ENCODE peak calls at places on chromosomes 4 and X, in nine cellular contexts. One of them, this sample, is unnamed.

GRCh38 chrX:100939336-100939735 is 10.6 kb upstream of the XKRX start:
- DNase-seq in PC-3: no peak
- DNase-seq in AG09309: no peak
- DNase-seq in spleen: no peak
- DNase-seq in lower lobe of right lung: no peak
- DNase-seq in tibial artery: no peak
- DNase-seq in AG04449: no peak
- DNase-seq in ovary: no peak
- DNase-seq in CD8-positive, alpha-beta T cell: no peak
- DNase-seq in this sample: no peak

GRCh38 chrX:34426334-34426733 is 230.8 kb downstream of the TMEM47 start:
- DNase-seq in ovary: no peak
- DNase-seq in spleen: no peak
- DNase-seq in PC-3: peak
- DNase-seq in AG09309: no peak
- DNase-seq in CD8-positive, alpha-beta T cell: no peak
- DNase-seq in lower lobe of right lung: no peak
- DNase-seq in AG04449: no peak
- DNase-seq in tibial artery: no peak
- DNase-seq in this sample: peak

GRCh38 chrX:123173833-123174232 is 10.2 kb upstream of the GRIA3 start:
- DNase-seq in CD8-positive, alpha-beta T cell: no peak
- DNase-seq in lower lobe of right lung: no peak
- DNase-seq in PC-3: peak
- DNase-seq in tibial artery: no peak
- DNase-seq in AG09309: no peak
- DNase-seq in ovary: no peak
- DNase-seq in AG04449: no peak
- DNase-seq in spleen: no peak
- DNase-seq in this sample: peak

GRCh38 chr4:6917445-6918241 is 8.0 kb downstream of the TBC1D14 start:
- DNase-seq in ovary: peak
- DNase-seq in AG09309: no peak
- DNase-seq in CD8-positive, alpha-beta T cell: peak
- DNase-seq in PC-3: peak
- DNase-seq in spleen: peak
- DNase-seq in lower lobe of right lung: peak
- DNase-seq in AG04449: no peak
- DNase-seq in tibial artery: no peak
- DNase-seq in this sample: no peak

GRCh38 chrX:11135483-11136185 is 24.5 kb downstream of the HCCS start:
- DNase-seq in AG04449: no peak
- DNase-seq in AG09309: no peak
- DNase-seq in ovary: no peak
- DNase-seq in PC-3: no peak
- DNase-seq in spleen: no peak
- DNase-seq in lower lobe of right lung: no peak
- DNase-seq in tibial artery: no peak
- DNase-seq in CD8-positive, alpha-beta T cell: no peak
- DNase-seq in this sample: no peak

GRCh38 chr4:56532239-56532638 is 26.6 kb downstream of the ARL9 start:
- DNase-seq in lower lobe of right lung: no peak
- DNase-seq in PC-3: no peak
- DNase-seq in AG09309: no peak
- DNase-seq in spleen: no peak
- DNase-seq in tibial artery: no peak
- DNase-seq in CD8-positive, alpha-beta T cell: no peak
- DNase-seq in AG04449: no peak
- DNase-seq in ovary: no peak
- DNase-seq in this sample: no peak

GRCh38 chrX:87582453-87582852 is 64.9 kb downstream of the KLHL4 start:
- DNase-seq in spleen: no peak
- DNase-seq in CD8-positive, alpha-beta T cell: no peak
- DNase-seq in AG04449: no peak
- DNase-seq in PC-3: no peak
- DNase-seq in tibial artery: no peak
- DNase-seq in lower lobe of right lung: no peak
- DNase-seq in ovary: no peak
- DNase-seq in AG09309: no peak
- DNase-seq in this sample: no peak

GRCh38 chrX:24703185-24703494 is 9.4 kb downstream of the POLA1 start:
- DNase-seq in CD8-positive, alpha-beta T cell: no peak
- DNase-seq in spleen: no peak
- DNase-seq in AG09309: no peak
- DNase-seq in PC-3: no peak
- DNase-seq in AG04449: no peak
- DNase-seq in ovary: no peak
- DNase-seq in lower lobe of right lung: no peak
- DNase-seq in tibial artery: no peak
- DNase-seq in this sample: no peak

GRCh38 chrX:10326578-10326977 is 169.8 kb downstream of the CLCN4 start:
- DNase-seq in AG09309: peak
- DNase-seq in lower lobe of right lung: no peak
- DNase-seq in spleen: no peak
- DNase-seq in tibial artery: no peak
- DNase-seq in ovary: no peak
- DNase-seq in PC-3: peak
- DNase-seq in AG04449: no peak
- DNase-seq in CD8-positive, alpha-beta T cell: no peak
- DNase-seq in this sample: peak

DNA sequence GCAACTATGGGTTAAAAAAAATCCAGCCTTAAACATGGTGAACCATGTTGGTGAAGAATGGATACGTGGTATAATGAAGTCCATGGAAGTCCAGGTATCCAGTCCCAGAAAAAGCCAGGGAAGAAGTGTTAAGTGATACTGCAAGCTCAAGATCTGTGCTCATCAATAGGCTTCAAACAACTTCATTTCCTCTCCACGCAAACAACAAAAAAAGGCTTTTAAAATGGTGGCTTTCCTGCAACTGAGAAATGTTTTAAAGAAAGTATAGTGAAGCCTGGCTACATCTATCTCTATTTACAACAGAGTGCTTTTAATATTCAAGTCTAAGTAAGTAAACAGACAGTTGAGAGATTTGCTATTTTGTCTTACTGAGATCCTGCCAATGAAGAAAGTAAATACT is 1.6 kb downstream of the TAPT1 start:
- DNase-seq in spleen: no peak
- DNase-seq in AG04449: no peak
- DNase-seq in ovary: no peak
- DNase-seq in PC-3: no peak
- DNase-seq in CD8-positive, alpha-beta T cell: no peak
- DNase-seq in AG09309: no peak
- DNase-seq in lower lobe of right lung: no peak
- DNase-seq in tibial artery: no peak
- DNase-seq in this sample: no peak
- H3K4me3 ChIP-seq in spleen: peak
- H3K4me3 ChIP-seq in AG04449: no peak
- H3K4me3 ChIP-seq in ovary: peak
- H3K4me3 ChIP-seq in PC-3: peak
- H3K4me3 ChIP-seq in CD8-positive, alpha-beta T cell: peak
- H3K4me3 ChIP-seq in AG09309: no peak
- H3K4me3 ChIP-seq in lower lobe of right lung: peak
- H3K4me3 ChIP-seq in tibial artery: peak
- H3K4me3 ChIP-seq in this sample: peak

DNA sequence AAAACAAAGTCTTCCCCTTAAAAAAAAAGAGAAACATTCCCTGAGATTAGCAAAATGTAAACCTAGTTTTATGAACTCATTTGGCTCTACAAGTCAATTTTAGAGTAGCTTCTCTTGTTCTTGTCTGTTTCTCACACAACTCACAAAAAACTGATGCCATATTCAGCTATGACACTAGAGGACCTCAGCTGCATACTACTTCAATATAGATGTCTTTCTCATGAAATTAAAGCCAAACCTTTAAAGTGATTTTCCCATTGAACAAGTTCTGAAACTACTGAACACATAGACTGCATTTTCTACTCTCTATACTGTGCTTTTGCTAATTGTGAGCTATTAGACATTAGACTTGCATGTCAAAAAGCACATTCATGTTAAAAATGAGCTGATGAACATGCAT is 49.8 kb downstream of the TBCK start:
- DNase-seq in ovary: no peak
- DNase-seq in lower lobe of right lung: no peak
- DNase-seq in PC-3: peak
- DNase-seq in CD8-positive, alpha-beta T cell: no peak
- DNase-seq in tibial artery: no peak
- DNase-seq in AG04449: peak
- DNase-seq in AG09309: peak
- DNase-seq in spleen: no peak
- DNase-seq in this sample: peak
- TF ChIP-seq CTCF in ovary: no peak
- TF ChIP-seq CTCF in lower lobe of right lung: peak
- TF ChIP-seq CTCF in PC-3: peak
- TF ChIP-seq CTCF in CD8-positive, alpha-beta T cell: no peak
- TF ChIP-seq CTCF in tibial artery: peak
- TF ChIP-seq CTCF in AG04449: peak
- TF ChIP-seq CTCF in AG09309: peak
- TF ChIP-seq CTCF in spleen: no peak
- TF ChIP-seq CTCF in this sample: peak

GRCh38 chrX:84189125-84189524 is 1.1 kb upstream of the RPS6KA6 start:
- DNase-seq in PC-3: no peak
- DNase-seq in spleen: no peak
- DNase-seq in ovary: no peak
- DNase-seq in tibial artery: no peak
- DNase-seq in AG09309: no peak
- DNase-seq in CD8-positive, alpha-beta T cell: no peak
- DNase-seq in lower lobe of right lung: no peak
- DNase-seq in AG04449: no peak
- DNase-seq in this sample: no peak
- H3K4me3 ChIP-seq in PC-3: no peak
- H3K4me3 ChIP-seq in spleen: no peak
- H3K4me3 ChIP-seq in ovary: no peak
- H3K4me3 ChIP-seq in tibial artery: no peak
- H3K4me3 ChIP-seq in AG09309: no peak
- H3K4me3 ChIP-seq in CD8-positive, alpha-beta T cell: no peak
- H3K4me3 ChIP-seq in lower lobe of right lung: no peak
- H3K4me3 ChIP-seq in AG04449: no peak
- H3K4me3 ChIP-seq in this sample: no peak

DNA sequence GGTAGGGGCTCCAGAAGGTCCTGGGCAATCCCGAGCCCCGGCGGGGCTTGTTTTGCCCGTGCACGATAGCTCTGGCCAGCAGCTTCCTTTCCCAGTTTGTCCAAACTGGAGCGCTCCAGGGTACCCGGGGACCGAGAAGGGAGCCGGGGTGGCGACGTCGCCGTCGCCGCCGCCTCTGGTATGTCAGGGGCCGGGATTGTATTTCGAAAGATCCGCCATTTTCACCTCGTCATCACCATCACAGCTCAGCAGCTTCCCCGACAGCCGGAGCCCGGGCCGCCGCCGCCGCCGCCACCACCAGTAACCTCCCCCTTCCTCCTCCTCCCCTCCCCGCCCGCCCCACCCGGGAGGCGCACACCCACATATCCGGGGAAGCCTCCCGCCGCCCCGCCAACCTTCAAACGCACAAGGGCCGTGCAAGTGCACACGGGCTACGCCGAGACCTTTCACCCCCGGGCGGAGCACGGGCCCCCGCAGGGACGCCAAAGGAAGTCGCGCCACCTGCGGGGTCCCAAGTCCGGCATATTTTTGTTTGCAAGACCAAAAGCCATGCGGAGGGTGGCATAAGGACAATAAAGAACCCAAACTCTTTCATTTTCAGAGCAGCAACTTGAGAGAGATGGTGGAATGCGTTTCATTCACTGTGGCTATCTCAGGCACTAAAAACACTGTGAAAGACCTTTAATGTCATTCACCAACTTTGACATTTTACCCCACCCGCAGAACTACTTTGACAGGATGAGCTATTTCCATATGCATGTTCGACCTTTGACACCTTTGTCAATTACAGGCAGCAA is at the start of gene LIN54:
- DNase-seq in AG09309: no peak
- DNase-seq in ovary: peak
- DNase-seq in spleen: peak
- DNase-seq in PC-3: peak
- DNase-seq in lower lobe of right lung: peak
- DNase-seq in tibial artery: peak
- DNase-seq in CD8-positive, alpha-beta T cell: peak
- DNase-seq in AG04449: no peak
- DNase-seq in this sample: peak
- TF ChIP-seq CTCF in AG09309: no peak
- TF ChIP-seq CTCF in ovary: no peak
- TF ChIP-seq CTCF in spleen: no peak
- TF ChIP-seq CTCF in PC-3: no peak
- TF ChIP-seq CTCF in lower lobe of right lung: no peak
- TF ChIP-seq CTCF in tibial artery: no peak
- TF ChIP-seq CTCF in CD8-positive, alpha-beta T cell: no peak
- TF ChIP-seq CTCF in AG04449: no peak
- TF ChIP-seq CTCF in this sample: no peak

GRCh38 chrX:20118065-20118824 is 1.5 kb upstream of the MAP7D2 start:
- DNase-seq in PC-3: peak
- DNase-seq in spleen: no peak
- DNase-seq in AG09309: no peak
- DNase-seq in lower lobe of right lung: no peak
- DNase-seq in tibial artery: no peak
- DNase-seq in CD8-positive, alpha-beta T cell: no peak
- DNase-seq in ovary: no peak
- DNase-seq in AG04449: no peak
- DNase-seq in this sample: no peak

GRCh38 chrX:20112022-20112421 is 4.7 kb downstream of the MAP7D2 start:
- DNase-seq in AG09309: no peak
- DNase-seq in AG04449: no peak
- DNase-seq in PC-3: no peak
- DNase-seq in tibial artery: no peak
- DNase-seq in spleen: no peak
- DNase-seq in CD8-positive, alpha-beta T cell: no peak
- DNase-seq in lower lobe of right lung: no peak
- DNase-seq in ovary: no peak
- DNase-seq in this sample: no peak

GRCh38 chrX:20116087-20116574 is 576 bp downstream of the MAP7D2 start:
- DNase-seq in AG09309: no peak
- DNase-seq in PC-3: no peak
- DNase-seq in CD8-positive, alpha-beta T cell: no peak
- DNase-seq in tibial artery: no peak
- DNase-seq in ovary: no peak
- DNase-seq in spleen: no peak
- DNase-seq in lower lobe of right lung: no peak
- DNase-seq in AG04449: no peak
- DNase-seq in this sample: no peak

GRCh38 chrX:20116575-20117240 is at the start of gene MAP7D2:
- DNase-seq in ovary: no peak
- DNase-seq in AG04449: no peak
- DNase-seq in tibial artery: no peak
- DNase-seq in lower lobe of right lung: no peak
- DNase-seq in spleen: no peak
- DNase-seq in PC-3: no peak
- DNase-seq in CD8-positive, alpha-beta T cell: no peak
- DNase-seq in AG09309: no peak
- DNase-seq in this sample: no peak
- H3K4me3 ChIP-seq in ovary: peak
- H3K4me3 ChIP-seq in AG04449: peak
- H3K4me3 ChIP-seq in tibial artery: peak
- H3K4me3 ChIP-seq in lower lobe of right lung: peak
- H3K4me3 ChIP-seq in spleen: peak
- H3K4me3 ChIP-seq in PC-3: no peak
- H3K4me3 ChIP-seq in CD8-positive, alpha-beta T cell: no peak
- H3K4me3 ChIP-seq in AG09309: peak
- H3K4me3 ChIP-seq in this sample: peak